ENCODE peak calls at places on chromosomes 3 and 15, in four cellular contexts. M is sciatic nerve, E is endothelial cell, A is T-helper 17 cell. V is an unnamed sample.

GRCh38 chr15:69576035-69576526 is 123.5 kb downstream of the RPLP1 start:
- DNase-seq in M (peak), A (peak), E (peak), V (peak)

GRCh38 chr15:54064412-54064811 is 86.2 kb downstream of the UNC13C start:
- DNase-seq in M (no peak), A (no peak), E (no peak), V (no peak)

GRCh38 chr3:37640636-37641375 is 220.9 kb upstream of the CTDSPL start:
- DNase-seq in E (peak), A (no peak), M (no peak), V (no peak)

GRCh38 chr3:51710631-51711351 is 3.9 kb downstream of the GRM2 start:
- DNase-seq in A (peak), M (peak), E (no peak), V (no peak)

GRCh38 chr15:101093959-101094358 is 157.9 kb downstream of the CHSY1 start:
- DNase-seq in A (no peak), M (no peak), E (no peak), V (no peak)

GRCh38 chr3:11335056-11335608 is 62.9 kb downstream of the ATG7 start:
- DNase-seq in M (no peak), E (peak), A (no peak), V (peak)

GRCh38 chr3:166554006-166554405 is 716.8 kb upstream of the BCHE start:
- DNase-seq in E (no peak), M (no peak), A (no peak), V (no peak)

GRCh38 chr3:70813306-70813705 is 500.9 kb upstream of the MDFIC2 start:
- DNase-seq in A (no peak), M (no peak), E (no peak), V (no peak)

GRCh38 chr15:74123685-74124084 is 6.7 kb upstream of the ISLR2 start:
- DNase-seq in E (no peak), M (no peak), A (no peak), V (no peak)

GRCh38 chr3:104460477-104461406 is 906.0 kb upstream of the ALCAM start:
- DNase-seq in M (no peak), E (no peak), A (no peak), V (no peak)

GRCh38 chr3:80696280-80696679 is 928.5 kb upstream of the ROBO1 start:
- DNase-seq in M (no peak), A (no peak), E (no peak), V (peak)

GRCh38 chr15:69609776-69610175 is 157.2 kb downstream of the RPLP1 start:
- DNase-seq in M (no peak), A (no peak), E (no peak), V (no peak)

GRCh38 chr3:158731938-158732855 is at the start of gene RARRES1:
- DNase-seq in A (no peak), M (peak), E (peak), V (peak)

GRCh38 chr15:100759698-100760356 is 119.8 kb upstream of the ALDH1A3 start:
- DNase-seq in M (no peak), A (no peak), E (no peak), V (peak)

GRCh38 chr3:163936557-163936956 is 1141.7 kb downstream of the SI start:
- DNase-seq in M (no peak), A (no peak), E (no peak), V (no peak)

GRCh38 chr15:68365140-68365745 is 66.7 kb downstream of the ITGA11 start:
- DNase-seq in M (no peak), A (no peak), E (no peak), V (no peak)

GRCh38 chr3:141262306-141262705 is 30.7 kb downstream of the PXYLP1 start:
- DNase-seq in E (no peak), A (no peak), M (no peak), V (no peak)

GRCh38 chr3:114553949-114554593 is 260.2 kb downstream of the TIGIT start:
- DNase-seq in A (no peak), E (no peak), M (no peak), V (no peak)

GRCh38 chr3:58150130-58150663 is 60.6 kb downstream of the DNASE1L3 start:
- DNase-seq in E (no peak), M (no peak), A (no peak), V (peak)